ENCODE peak calls at places on chromosomes 13 and 19, in six cellular contexts. K is B cell, G is fibroblast of pulmonary artery, O is endothelial cell, S is lung, F is glutamatergic neuron. I is an unnamed sample.

GRCh38 chr13:20942938-20943518 is 40.5 kb upstream of the XPO4 start:
- DNase-seq in K (no peak), G (no peak), O (no peak), S (no peak), F (no peak), I (no peak)

GRCh38 chr19:17001603-17002183 is 24.9 kb downstream of the CPAMD8 start:
- DNase-seq in K (peak; percentile 48), G (no peak), O (no peak), S (no peak), F (no peak), I (no peak)

GRCh38 chr13:99388334-99388923 is 81.2 kb upstream of the GPR183 start:
- DNase-seq in K (no peak), G (no peak), O (no peak), S (no peak), F (no peak), I (no peak)

GRCh38 chr13:48009298-48009697 is 8.2 kb upstream of the SUCLA2 start:
- DNase-seq in K (no peak), G (peak; percentile 85), O (no peak), S (no peak), F (no peak), I (no peak)

GRCh38 chr13:63364159-63364558 is 1948.5 kb upstream of the PCDH20 start:
- DNase-seq in K (no peak), G (no peak), O (no peak), S (no peak), F (no peak), I (no peak)

GRCh38 chr13:113551081-113552000 is 33.2 kb upstream of the TFDP1 start:
- DNase-seq in K (no peak), G (no peak), O (no peak), S (peak; percentile 23), F (no peak), I (no peak)

GRCh38 chr13:45385320-45385719 is 32.9 kb downstream of the SLC25A30 start:
- DNase-seq in K (no peak), G (no peak), O (no peak), S (no peak), F (no peak), I (no peak)

GRCh38 chr13:30638301-30638700 is 20.6 kb downstream of the USPL1 start:
- DNase-seq in K (no peak), G (no peak), O (no peak), S (no peak), F (no peak), I (no peak)

GRCh38 chr13:50596776-50597203 is 246.7 kb downstream of the DLEU7 start:
- DNase-seq in K (no peak), G (no peak), O (no peak), S (no peak), F (no peak), I (no peak)

GRCh38 chr19:45154064-45154827 is 6.5 kb downstream of the NKPD1 start:
- DNase-seq in K (no peak), G (peak; percentile 85), O (no peak), S (no peak), F (no peak), I (no peak)
- TF ChIP-seq CTCF in K (no peak), G (no peak), O (no peak), S (no peak), F (no peak), I (no peak)

DNA sequence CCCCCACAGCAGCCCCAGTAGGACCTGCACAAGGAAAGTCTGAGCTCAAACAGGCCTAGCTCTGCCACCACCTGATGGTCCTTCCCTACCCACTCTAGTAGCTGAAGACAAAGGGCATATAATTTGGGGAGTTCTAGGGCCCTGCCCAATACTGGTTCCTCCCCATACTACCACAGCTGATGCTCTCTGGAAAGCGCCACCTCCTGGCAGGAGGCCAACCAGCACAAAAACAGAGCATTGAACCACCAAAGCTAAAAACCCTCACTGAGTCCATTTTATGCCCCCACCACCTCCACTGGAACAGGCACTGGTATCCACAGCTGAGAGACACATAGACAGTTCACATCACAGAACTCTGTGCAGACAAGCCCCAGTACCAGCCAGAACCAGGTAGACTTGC is 1276.8 kb downstream of the OLFM4 start:
- DNase-seq in K (no peak), G (no peak), O (no peak), S (no peak), F (no peak), I (no peak)
- TF ChIP-seq CTCF in K (no peak), G (no peak), O (no peak), S (no peak), F (no peak), I (no peak)

GRCh38 chr19:488505-489417 is 7.5 kb upstream of the MADCAM1 start:
- DNase-seq in K (peak; percentile 96), G (peak; percentile 96), O (peak; percentile 95), S (peak; percentile 96), F (peak; percentile 99), I (peak; percentile 91)
- TF ChIP-seq CTCF in K (no peak), G (no peak), O (peak; percentile 23), S (no peak), F (no peak), I (peak; percentile 22)

GRCh38 chr13:72651196-72651595 is 76.2 kb downstream of the MZT1 start:
- DNase-seq in K (no peak), G (peak; percentile 5), O (no peak), S (no peak), F (no peak), I (no peak)
- TF ChIP-seq CTCF in K (no peak), G (peak; percentile 24), O (no peak), S (no peak), F (peak; percentile 42), I (peak; percentile 65)

DNA sequence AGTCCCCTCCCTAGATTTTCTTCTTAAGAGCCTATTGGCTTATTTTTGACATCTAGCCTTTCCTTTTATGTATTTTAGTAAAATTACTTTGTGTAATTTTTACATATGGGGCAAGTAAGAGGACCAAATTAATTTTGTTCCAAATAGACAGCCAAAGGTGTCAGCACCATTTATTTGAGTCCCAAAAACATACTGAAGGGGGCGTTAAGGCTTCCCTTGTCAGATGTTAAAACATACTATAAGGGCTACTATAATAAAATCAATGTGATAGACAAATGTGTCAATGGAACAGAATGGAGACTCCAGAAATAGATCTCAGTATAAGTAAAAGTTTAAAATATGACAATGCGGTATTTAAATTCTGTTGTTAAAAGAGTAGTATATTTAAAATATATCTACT is 133.6 kb downstream of the MTUS2 start:
- DNase-seq in K (no peak), G (no peak), O (no peak), S (no peak), F (no peak), I (no peak)
- TF ChIP-seq CTCF in K (no peak), G (no peak), O (no peak), S (no peak), F (peak; percentile 30), I (peak; percentile 36)

DNA sequence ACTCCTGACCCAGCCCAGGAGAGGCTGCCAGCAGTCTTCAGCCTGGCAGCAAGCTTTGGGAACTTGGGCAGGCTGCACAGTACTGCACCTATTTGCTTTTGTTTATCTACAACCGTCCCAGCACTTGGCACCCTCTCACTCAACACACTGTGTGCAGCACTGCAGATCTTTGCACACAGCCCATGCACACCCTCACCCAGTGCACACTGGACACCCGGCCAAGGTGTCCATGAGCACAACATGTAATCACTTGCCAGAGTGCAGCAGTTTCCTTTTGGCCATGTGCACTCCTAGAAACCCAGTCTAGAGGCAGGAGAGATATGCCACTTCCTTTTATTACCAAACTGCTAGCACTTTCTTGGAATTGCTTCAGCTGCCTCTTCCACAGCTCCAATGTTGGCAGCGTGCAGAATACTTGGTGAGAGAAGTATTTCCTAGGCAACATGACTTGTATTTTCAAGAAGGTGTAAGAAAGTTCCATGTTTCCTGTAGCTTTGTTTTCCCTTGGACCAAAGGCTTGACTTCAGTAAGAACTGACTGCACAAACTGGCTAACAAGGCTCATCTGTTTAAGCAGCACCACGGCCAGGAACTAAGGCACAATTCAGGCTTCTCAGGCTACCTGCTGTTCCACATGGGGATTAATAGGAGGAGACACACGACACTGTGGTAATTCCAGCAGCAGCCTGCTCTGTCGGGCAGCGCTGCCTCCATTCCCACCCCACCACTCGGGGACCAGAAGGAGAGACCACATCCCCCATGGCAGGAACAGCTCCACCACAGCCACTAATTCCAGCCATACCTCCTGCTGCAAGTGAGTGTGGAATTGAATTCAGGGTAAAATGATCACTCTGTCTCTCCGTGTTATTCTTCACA is 15.3 kb downstream of the ATP7B start:
- DNase-seq in K (no peak), G (peak; percentile 67), O (no peak), S (peak; percentile 35), F (no peak), I (no peak)
- TF ChIP-seq CTCF in K (no peak), G (no peak), O (no peak), S (no peak), F (no peak), I (no peak)

DNA sequence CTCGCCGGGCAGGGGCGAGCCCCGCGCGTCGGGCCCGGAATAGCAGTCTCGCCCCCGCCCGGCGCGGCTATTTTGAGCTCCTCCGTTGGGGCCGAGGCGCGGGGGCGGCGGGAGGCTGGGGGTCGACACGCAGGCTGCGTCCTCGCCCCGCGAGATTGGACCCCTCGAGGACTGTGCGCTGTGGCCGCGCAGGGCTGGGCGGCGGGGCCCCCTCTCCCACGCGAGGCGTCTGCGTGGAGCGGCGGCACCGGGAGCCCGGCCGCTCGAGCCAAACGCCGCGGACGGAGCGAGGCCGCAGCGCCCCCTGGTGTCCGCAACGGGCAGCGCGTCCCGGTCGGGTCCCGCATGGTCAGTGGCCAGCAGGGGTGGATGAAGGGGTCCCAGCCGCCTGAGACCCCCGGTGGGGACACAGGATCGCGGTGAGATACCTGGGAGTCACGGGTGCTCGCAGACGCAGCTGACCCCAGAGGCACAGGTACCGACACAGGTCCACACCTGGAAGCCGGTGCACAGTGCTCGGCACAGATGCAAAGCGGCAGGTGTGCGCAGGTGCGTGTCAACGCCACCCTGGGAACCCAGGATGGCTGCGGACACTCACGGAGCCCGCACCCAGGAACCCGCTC is 2.2 kb upstream of the CIRBP start:
- DNase-seq in K (peak; percentile 89), G (peak; percentile 58), O (peak; percentile 89), S (peak; percentile 79), F (peak; percentile 91), I (peak; percentile 89)
- TF ChIP-seq CTCF in K (peak; percentile 94), G (peak; percentile 55), O (peak; percentile 100), S (peak; percentile 95), F (peak; percentile 99), I (peak; percentile 97)

DNA sequence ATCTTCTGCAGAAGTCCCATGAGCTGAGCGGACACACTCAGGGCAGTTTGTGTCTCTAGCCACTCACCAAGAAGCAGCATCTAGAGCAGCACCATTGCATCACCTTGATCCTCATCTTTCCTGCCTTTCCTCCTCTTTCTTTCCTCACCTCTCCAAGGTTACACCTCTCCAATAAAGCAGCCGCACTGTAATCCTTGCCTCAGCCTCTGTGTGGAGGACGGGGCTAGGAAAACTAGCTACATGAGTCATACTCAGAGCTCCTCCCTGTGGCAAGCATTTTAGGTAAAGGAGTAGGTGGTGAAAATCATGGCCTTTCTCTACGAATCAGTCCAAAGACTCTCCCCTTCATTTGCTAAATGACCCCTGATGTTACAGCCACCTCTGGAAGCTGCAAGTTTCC is 108.8 kb downstream of the DNAJC15 start:
- DNase-seq in K (no peak), G (peak; percentile 50), O (peak; percentile 23), S (no peak), F (no peak), I (no peak)
- TF ChIP-seq CTCF in K (no peak), G (peak; percentile 33), O (no peak), S (peak; percentile 16), F (no peak), I (peak; percentile 50)

GRCh38 chr19:55777528-55777927 is 8.6 kb downstream of the RFPL4AL1 start:
- DNase-seq in K (peak; percentile 23), G (no peak), O (no peak), S (no peak), F (no peak), I (no peak)
- TF ChIP-seq CTCF in K (no peak), G (no peak), O (no peak), S (no peak), F (no peak), I (no peak)

I was measured in neural crest cell.